ENCODE peak calls at places on chromosomes 12 and 14, in nine cellular contexts. V is endodermal cell, H is heart right ventricle, C is GM10248, P is WTC11, B is fibroblast of villous mesenchyme, O is natural killer cell, U is BE2C, A is body of pancreas. X is an unnamed sample.

GRCh38 chr12:50351120-50352043 is 45.0 kb downstream of the FAM186A start:
- DNase-seq in V (no peak), H (peak), C (no peak), P (no peak), B (peak), O (no peak), U (peak), A (peak), X (peak)

GRCh38 chr12:110679201-110679600 is 9.7 kb downstream of the HVCN1 start:
- DNase-seq in V (no peak), H (no peak), C (no peak), P (no peak), B (no peak), O (no peak), U (no peak), A (no peak), X (no peak)

GRCh38 chr12:79927772-79928474 is 7.0 kb downstream of the PPP1R12A start:
- DNase-seq in V (no peak), H (no peak), C (peak), P (no peak), B (peak), O (peak), U (no peak), A (no peak), X (no peak)

GRCh38 chr14:68781161-68782021 is 11.5 kb downstream of the ZFP36L1 start:
- DNase-seq in V (peak), H (no peak), C (no peak), P (no peak), B (no peak), O (peak), U (no peak), A (peak), X (no peak)

GRCh38 chr12:76929499-76929898 is 50.7 kb upstream of the CSRP2 start:
- DNase-seq in V (peak), H (no peak), C (no peak), P (peak), B (no peak), O (no peak), U (no peak), A (no peak), X (no peak)

GRCh38 chr12:50249464-50250229 is 33.7 kb downstream of the LIMA1 start:
- DNase-seq in V (no peak), H (no peak), C (peak), P (no peak), B (no peak), O (no peak), U (no peak), A (peak), X (no peak)

GRCh38 chr14:58637040-58637390 is 747 bp upstream of the DACT1 start:
- DNase-seq in V (no peak), H (peak), C (peak), P (no peak), B (peak), O (no peak), U (no peak), A (peak), X (no peak)

GRCh38 chr14:96795443-96795842 is 1.7 kb upstream of the VRK1 start:
- DNase-seq in V (no peak), H (no peak), C (no peak), P (no peak), B (no peak), O (no peak), U (no peak), A (no peak), X (no peak)

GRCh38 chr14:103385994-103386491 is 828 bp downstream of the MARK3 start:
- DNase-seq in V (no peak), H (peak), C (no peak), P (peak), B (peak), O (peak), U (peak), A (peak), X (peak)

GRCh38 chr12:123384318-123384993 is 524 bp downstream of the KMT5A start:
- DNase-seq in V (peak), H (peak), C (no peak), P (peak), B (no peak), O (no peak), U (no peak), A (no peak), X (peak)

DNA sequence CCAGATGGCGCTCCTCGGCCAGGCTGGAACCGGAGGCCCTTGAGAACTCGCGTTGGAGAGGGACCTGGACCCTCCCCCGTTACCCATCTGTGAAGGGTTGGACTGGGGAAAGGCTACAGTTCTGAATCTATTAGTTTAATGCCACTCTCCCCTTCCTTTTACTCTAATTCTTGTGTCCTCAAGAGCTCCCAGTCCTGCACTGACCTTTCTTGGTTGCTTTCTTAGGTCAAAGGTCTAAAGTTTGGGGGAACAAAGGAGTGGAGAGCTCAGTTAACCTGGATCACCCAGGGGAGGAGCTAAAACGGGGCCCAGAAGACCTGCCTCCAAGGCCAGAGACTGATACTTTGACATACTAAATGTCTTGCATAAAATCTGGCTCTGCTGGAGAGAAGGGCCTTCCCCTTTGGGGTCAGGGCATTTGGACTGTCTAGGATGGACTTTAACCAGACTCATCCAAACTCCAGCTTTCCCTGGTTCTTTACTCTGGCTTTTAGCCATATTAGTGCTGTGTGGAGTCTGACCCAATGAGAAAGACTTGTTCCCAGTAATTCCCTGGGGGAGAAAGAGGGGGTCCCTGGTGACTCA is 923 bp upstream of the MLF2 start:
- DNase-seq in V (no peak), H (no peak), C (no peak), P (no peak), B (no peak), O (no peak), U (no peak), A (no peak), X (peak)
- TF ChIP-seq CTCF in V (no peak), H (peak), C (no peak), P (no peak), B (peak), O (peak), U (no peak), A (no peak), X (peak)

DNA sequence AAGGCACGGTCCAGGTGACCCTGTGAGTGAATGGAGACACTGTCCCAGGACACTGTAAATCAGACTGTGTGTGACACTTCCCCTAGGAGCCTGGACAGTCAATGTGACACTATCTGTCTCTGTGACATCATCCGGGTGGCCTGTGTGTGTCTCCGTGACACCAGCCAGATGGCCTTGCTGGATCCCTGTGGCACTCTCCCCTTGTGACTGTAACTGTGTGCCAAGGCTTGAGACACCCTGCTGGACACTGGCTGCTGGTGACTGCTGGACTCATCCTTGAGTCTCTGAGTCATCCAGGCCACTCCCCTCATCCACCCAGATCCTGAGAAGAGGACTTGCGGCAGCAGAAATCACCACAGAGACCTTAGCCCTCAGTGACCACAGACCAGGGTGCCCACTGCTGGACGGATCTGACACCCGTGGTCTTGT is 51.6 kb downstream of the MVK start:
- DNase-seq in V (peak), H (no peak), C (no peak), P (no peak), B (peak), O (no peak), U (peak), A (no peak), X (no peak)
- TF ChIP-seq CTCF in V (peak), H (no peak), C (no peak), P (no peak), B (peak), O (no peak), U (no peak), A (no peak), X (no peak)

GRCh38 chr12:4282892-4283511 is 9.4 kb downstream of the CCND2 start:
- DNase-seq in V (peak), H (no peak), C (no peak), P (peak), B (no peak), O (no peak), U (no peak), A (no peak), X (no peak)
- TF ChIP-seq CTCF in V (peak), H (no peak), C (no peak), P (no peak), B (no peak), O (no peak), U (no peak), A (no peak), X (no peak)

GRCh38 chr12:74415633-74416032 is 122.0 kb upstream of the ATXN7L3B start:
- DNase-seq in V (no peak), H (no peak), C (peak), P (no peak), B (peak), O (no peak), U (no peak), A (no peak), X (peak)
- TF ChIP-seq CTCF in V (peak), H (peak), C (peak), P (peak), B (peak), O (peak), U (peak), A (peak), X (peak)

X was measured in nephron progenitor cell.